ENCODE peak calls at places on chromosomes 5 and 9, in five cellular contexts. Z is A549, T is lower lobe of right lung, E is RWPE2, V is heart right ventricle. X is an unnamed sample.

GRCh38 chr9:105672711-105673234 is 10.5 kb downstream of the TAL2 start:
- DNase-seq in Z (no peak), T (no peak), E (no peak), V (no peak), X (no peak)

GRCh38 chr5:168988699-168989098 is 312.2 kb downstream of the SLIT3 start:
- DNase-seq in T (no peak), E (no peak), Z (no peak), V (no peak), X (no peak)

GRCh38 chr5:152505442-152506042 is 100.5 kb upstream of the NMUR2 start:
- DNase-seq in E (no peak), V (peak), Z (peak), T (no peak), X (no peak)

GRCh38 chr9:110942522-110942921 is 95.7 kb downstream of the LPAR1 start:
- DNase-seq in T (no peak), Z (no peak), E (no peak), V (no peak), X (no peak)

GRCh38 chr5:52869391-52869790 is 81.7 kb downstream of the ITGA1 start:
- DNase-seq in Z (no peak), V (no peak), T (no peak), E (no peak), X (no peak)

GRCh38 chr9:4665357-4665756 is 923 bp downstream of the SPATA6L start:
- DNase-seq in V (no peak), E (no peak), Z (peak), T (no peak), X (no peak)

GRCh38 chr9:99000480-99001395 is 57.0 kb downstream of the COL15A1 start:
- DNase-seq in V (no peak), E (no peak), Z (peak), T (peak), X (no peak)

GRCh38 chr5:77560677-77561263 is 68.7 kb upstream of the WDR41 start:
- DNase-seq in E (no peak), T (no peak), V (no peak), Z (peak), X (no peak)

GRCh38 chr9:35905912-35906679 is at the start of gene HRCT1:
- DNase-seq in E (peak), T (peak), V (peak), Z (peak), X (peak)

DNA sequence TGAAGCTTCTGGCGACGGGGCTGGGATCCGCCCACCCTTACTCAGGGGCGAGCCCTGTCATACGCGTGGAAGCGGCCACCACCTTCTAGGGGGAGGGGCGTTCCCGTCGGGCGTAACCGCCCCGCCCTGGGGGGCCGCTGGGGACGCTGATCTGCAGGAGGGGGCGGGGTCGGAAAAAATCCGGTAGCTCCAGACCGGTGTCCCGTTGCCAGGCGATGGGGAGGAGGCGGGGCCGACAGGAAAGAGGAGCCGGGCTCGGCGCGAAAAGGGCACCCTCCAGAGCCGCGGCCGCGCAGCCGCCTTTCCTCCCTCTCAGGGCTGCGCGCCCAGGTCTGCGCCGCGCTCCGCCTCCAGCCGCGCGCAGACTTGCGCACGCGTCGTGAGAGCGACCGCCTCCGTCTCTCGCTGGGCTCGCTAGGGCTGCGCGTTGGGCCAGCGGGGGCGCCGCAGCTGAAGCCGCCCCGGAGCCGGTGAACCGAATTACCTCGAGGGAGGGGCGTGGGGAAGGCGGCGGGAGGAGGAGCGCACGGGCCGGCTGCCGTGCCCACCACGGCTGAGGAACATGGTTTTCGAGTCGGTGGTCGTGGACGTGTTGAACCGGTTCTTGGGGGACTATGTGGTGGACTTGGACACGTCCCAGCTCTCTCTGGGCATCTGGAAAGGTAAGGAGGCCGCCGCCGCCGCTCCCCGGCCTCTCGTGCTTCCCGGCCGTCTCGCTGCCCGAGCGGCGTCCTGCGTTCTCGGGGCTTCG is at the start of gene VPS13A:
- DNase-seq in T (peak), V (peak), E (peak), Z (peak), X (peak)
- TF ChIP-seq CTCF in T (peak), V (peak), E (peak), Z (peak), X (peak)

GRCh38 chr5:141343242-141343952 is at the start of gene PCDHGA3:
- DNase-seq in V (peak), T (no peak), E (no peak), Z (peak), X (no peak)
- TF ChIP-seq CTCF in V (peak), T (peak), E (peak), Z (no peak), X (no peak)

DNA sequence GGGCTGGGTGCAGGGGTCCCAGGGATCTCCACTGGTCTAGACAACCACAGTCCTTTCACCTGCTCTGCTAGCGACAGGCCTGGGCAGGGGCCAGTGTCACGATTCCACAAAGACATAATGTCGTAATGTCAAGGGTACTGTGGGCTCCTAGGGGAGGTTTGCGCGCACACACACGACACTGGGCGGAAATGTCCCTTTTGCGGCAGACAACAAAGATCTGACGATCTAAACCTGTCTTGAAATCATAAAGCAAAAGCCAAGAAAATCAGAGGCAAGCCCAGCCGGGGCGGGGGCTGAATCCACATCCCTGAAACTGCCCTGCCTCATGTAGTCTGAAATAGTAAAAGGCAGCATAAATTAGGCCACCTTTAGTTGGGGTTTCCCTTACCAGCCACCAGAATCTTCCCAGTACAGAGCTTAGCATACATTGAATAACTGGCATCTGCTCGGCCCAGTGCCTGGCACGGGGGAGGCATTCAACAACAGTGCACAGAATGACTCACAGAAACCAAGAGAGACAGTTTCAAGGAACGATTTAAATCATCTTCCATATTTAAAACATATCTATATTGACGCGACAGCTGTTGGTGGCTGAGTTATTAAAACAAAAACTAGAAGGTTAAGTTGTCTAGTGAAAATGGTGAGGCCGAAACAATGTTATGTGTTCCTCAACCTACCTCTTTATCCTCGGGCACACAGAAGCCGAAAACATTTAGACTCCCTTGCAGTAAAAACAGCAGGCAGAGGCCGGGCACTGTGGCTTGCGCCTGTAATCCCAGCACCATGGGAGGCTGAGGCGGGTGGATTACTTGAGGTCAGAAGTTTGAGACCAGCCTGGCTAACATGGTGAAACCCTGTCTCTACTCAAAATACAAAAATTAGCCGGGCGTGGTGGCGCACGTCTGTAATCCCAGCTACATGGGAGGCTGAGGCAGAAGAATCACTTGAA is 151.0 kb downstream of the MYO10 start:
- DNase-seq in E (no peak), Z (no peak), V (no peak), T (no peak), X (no peak)
- TF ChIP-seq CTCF in E (no peak), Z (no peak), V (no peak), T (no peak), X (no peak)

GRCh38 chr9:120032639-120033038 is 547.3 kb downstream of the CDK5RAP2 start:
- DNase-seq in E (no peak), T (no peak), V (no peak), Z (peak), X (no peak)
- TF ChIP-seq CTCF in E (peak), T (no peak), V (no peak), Z (no peak), X (peak)

GRCh38 chr9:94160594-94161501 is 76.6 kb downstream of the PTPDC1 start:
- DNase-seq in T (no peak), Z (peak), E (no peak), V (no peak), X (no peak)
- TF ChIP-seq CTCF in T (no peak), Z (no peak), E (no peak), V (no peak), X (peak)

DNA sequence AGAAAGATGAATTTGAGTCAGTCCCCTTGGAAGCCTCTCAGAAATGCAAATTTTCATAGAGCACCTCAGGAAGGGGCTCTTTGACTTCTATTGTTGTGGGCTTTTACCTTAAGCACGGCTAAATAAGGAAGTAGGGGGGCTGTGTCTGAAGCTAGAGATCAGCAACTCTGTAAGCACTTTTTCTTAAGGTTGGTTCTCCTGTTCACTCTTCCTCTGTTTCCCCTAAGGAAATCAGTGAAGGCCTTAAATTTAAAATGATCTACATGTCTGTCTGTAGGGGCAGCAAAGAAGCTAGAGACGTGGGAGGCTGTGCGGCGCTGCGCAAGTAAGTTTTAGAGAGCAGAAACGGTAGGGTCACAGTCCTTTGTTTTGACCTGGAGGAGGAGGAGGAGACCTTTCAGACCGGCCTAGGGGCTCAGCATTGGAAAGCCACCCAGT is 1.2 kb upstream of the CDC14B start:
- DNase-seq in E (no peak), T (no peak), V (no peak), Z (no peak), X (no peak)
- TF ChIP-seq CTCF in E (no peak), T (no peak), V (no peak), Z (no peak), X (no peak)

GRCh38 chr5:136194611-136195010 is 1.6 kb upstream of the SMIM32 start:
- DNase-seq in Z (no peak), T (no peak), E (no peak), V (no peak), X (no peak)
- TF ChIP-seq CTCF in Z (no peak), T (no peak), E (no peak), V (no peak), X (no peak)